ENCODE peak calls at places on chromosomes 4 and X, in ten cellular contexts. One of them, this sample, is unnamed.

GRCh38 chr4:24611575-24611974 is 27.2 kb upstream of the DHX15 start:
- DNase-seq in endodermal cell: no peak
- DNase-seq in endothelial cell: no peak
- DNase-seq in dorsolateral prefrontal cortex: no peak
- DNase-seq in astrocyte of the spinal cord: no peak
- DNase-seq in thyroid gland: no peak
- DNase-seq in tibial artery: no peak
- DNase-seq in esophagus squamous epithelium: no peak
- DNase-seq in BJ: no peak
- DNase-seq in testis: no peak
- DNase-seq in this sample: no peak

GRCh38 chr4:8468746-8469535 is 28.4 kb downstream of the TRMT44 start:
- DNase-seq in endodermal cell: peak
- DNase-seq in endothelial cell: peak
- DNase-seq in dorsolateral prefrontal cortex: peak
- DNase-seq in astrocyte of the spinal cord: peak
- DNase-seq in thyroid gland: peak
- DNase-seq in tibial artery: peak
- DNase-seq in esophagus squamous epithelium: no peak
- DNase-seq in BJ: peak
- DNase-seq in testis: peak
- DNase-seq in this sample: no peak

GRCh38 chr4:38177792-38178665 is 217.8 kb downstream of the PTTG2 start:
- DNase-seq in endodermal cell: no peak
- DNase-seq in endothelial cell: no peak
- DNase-seq in dorsolateral prefrontal cortex: peak
- DNase-seq in astrocyte of the spinal cord: no peak
- DNase-seq in thyroid gland: peak
- DNase-seq in tibial artery: peak
- DNase-seq in esophagus squamous epithelium: no peak
- DNase-seq in BJ: no peak
- DNase-seq in testis: peak
- DNase-seq in this sample: peak

GRCh38 chr4:186058253-186058979 is 10.5 kb upstream of the TLR3 start:
- DNase-seq in endodermal cell: no peak
- DNase-seq in endothelial cell: no peak
- DNase-seq in dorsolateral prefrontal cortex: no peak
- DNase-seq in astrocyte of the spinal cord: no peak
- DNase-seq in thyroid gland: no peak
- DNase-seq in tibial artery: no peak
- DNase-seq in esophagus squamous epithelium: no peak
- DNase-seq in BJ: no peak
- DNase-seq in testis: no peak
- DNase-seq in this sample: no peak

GRCh38 chr4:28518781-28519180 is 1658.1 kb downstream of the STIM2 start:
- DNase-seq in endodermal cell: no peak
- DNase-seq in endothelial cell: no peak
- DNase-seq in dorsolateral prefrontal cortex: no peak
- DNase-seq in astrocyte of the spinal cord: no peak
- DNase-seq in thyroid gland: no peak
- DNase-seq in tibial artery: no peak
- DNase-seq in esophagus squamous epithelium: no peak
- DNase-seq in BJ: no peak
- DNase-seq in testis: no peak
- DNase-seq in this sample: no peak

GRCh38 chr4:99362768-99363167 is 10.2 kb upstream of the ADH1C start:
- DNase-seq in endodermal cell: no peak
- DNase-seq in endothelial cell: no peak
- DNase-seq in dorsolateral prefrontal cortex: no peak
- DNase-seq in astrocyte of the spinal cord: no peak
- DNase-seq in thyroid gland: peak
- DNase-seq in tibial artery: peak
- DNase-seq in esophagus squamous epithelium: no peak
- DNase-seq in BJ: no peak
- DNase-seq in testis: no peak
- DNase-seq in this sample: no peak

GRCh38 chr4:110970642-110971041 is 347.8 kb upstream of the PITX2 start:
- DNase-seq in endodermal cell: peak
- DNase-seq in endothelial cell: peak
- DNase-seq in dorsolateral prefrontal cortex: no peak
- DNase-seq in astrocyte of the spinal cord: peak
- DNase-seq in thyroid gland: no peak
- DNase-seq in tibial artery: no peak
- DNase-seq in esophagus squamous epithelium: no peak
- DNase-seq in BJ: no peak
- DNase-seq in testis: no peak
- DNase-seq in this sample: no peak

GRCh38 chrX:9642270-9642995 is 123.2 kb downstream of the GPR143 start:
- DNase-seq in endodermal cell: no peak
- DNase-seq in endothelial cell: no peak
- DNase-seq in dorsolateral prefrontal cortex: no peak
- DNase-seq in astrocyte of the spinal cord: no peak
- DNase-seq in thyroid gland: no peak
- DNase-seq in tibial artery: no peak
- DNase-seq in esophagus squamous epithelium: no peak
- DNase-seq in BJ: no peak
- DNase-seq in testis: no peak
- DNase-seq in this sample: no peak

GRCh38 chrX:150200820-150201287 is 162.3 kb upstream of the MAMLD1 start:
- DNase-seq in endodermal cell: no peak
- DNase-seq in endothelial cell: no peak
- DNase-seq in dorsolateral prefrontal cortex: peak
- DNase-seq in astrocyte of the spinal cord: peak
- DNase-seq in thyroid gland: no peak
- DNase-seq in tibial artery: peak
- DNase-seq in esophagus squamous epithelium: no peak
- DNase-seq in BJ: peak
- DNase-seq in testis: peak
- DNase-seq in this sample: no peak

GRCh38 chr4:168451744-168452394 is 28.4 kb downstream of the DDX60L start:
- DNase-seq in endodermal cell: no peak
- DNase-seq in endothelial cell: no peak
- DNase-seq in dorsolateral prefrontal cortex: no peak
- DNase-seq in astrocyte of the spinal cord: peak
- DNase-seq in thyroid gland: no peak
- DNase-seq in tibial artery: no peak
- DNase-seq in esophagus squamous epithelium: no peak
- DNase-seq in BJ: peak
- DNase-seq in testis: no peak
- DNase-seq in this sample: no peak

GRCh38 chrX:148133099-148133725 is 152.1 kb downstream of the FMR1NB start:
- DNase-seq in endodermal cell: no peak
- DNase-seq in endothelial cell: no peak
- DNase-seq in dorsolateral prefrontal cortex: no peak
- DNase-seq in astrocyte of the spinal cord: peak
- DNase-seq in thyroid gland: no peak
- DNase-seq in tibial artery: no peak
- DNase-seq in esophagus squamous epithelium: no peak
- DNase-seq in BJ: no peak
- DNase-seq in testis: no peak
- DNase-seq in this sample: no peak

GRCh38 chrX:134426285-134426684 is 33.7 kb upstream of the HPRT1 start:
- DNase-seq in endodermal cell: no peak
- DNase-seq in endothelial cell: no peak
- DNase-seq in dorsolateral prefrontal cortex: no peak
- DNase-seq in astrocyte of the spinal cord: no peak
- DNase-seq in thyroid gland: peak
- DNase-seq in tibial artery: no peak
- DNase-seq in esophagus squamous epithelium: no peak
- DNase-seq in BJ: no peak
- DNase-seq in testis: no peak
- DNase-seq in this sample: no peak

GRCh38 chr4:86917212-86918039 is 17.4 kb upstream of the AFF1 start:
- DNase-seq in endodermal cell: no peak
- DNase-seq in endothelial cell: no peak
- DNase-seq in dorsolateral prefrontal cortex: no peak
- DNase-seq in astrocyte of the spinal cord: no peak
- DNase-seq in thyroid gland: no peak
- DNase-seq in tibial artery: no peak
- DNase-seq in esophagus squamous epithelium: no peak
- DNase-seq in BJ: no peak
- DNase-seq in testis: no peak
- DNase-seq in this sample: no peak

GRCh38 chrX:112067601-112068000 is 15.0 kb downstream of the TRPC5 start:
- DNase-seq in endodermal cell: no peak
- DNase-seq in endothelial cell: no peak
- DNase-seq in dorsolateral prefrontal cortex: no peak
- DNase-seq in astrocyte of the spinal cord: no peak
- DNase-seq in thyroid gland: peak
- DNase-seq in tibial artery: no peak
- DNase-seq in esophagus squamous epithelium: no peak
- DNase-seq in BJ: no peak
- DNase-seq in testis: no peak
- DNase-seq in this sample: no peak

GRCh38 chr4:89572224-89572858 is 264.6 kb downstream of the SNCA start:
- DNase-seq in endodermal cell: no peak
- DNase-seq in endothelial cell: no peak
- DNase-seq in dorsolateral prefrontal cortex: no peak
- DNase-seq in astrocyte of the spinal cord: peak
- DNase-seq in thyroid gland: no peak
- DNase-seq in tibial artery: no peak
- DNase-seq in esophagus squamous epithelium: no peak
- DNase-seq in BJ: no peak
- DNase-seq in testis: no peak
- DNase-seq in this sample: no peak

DNA sequence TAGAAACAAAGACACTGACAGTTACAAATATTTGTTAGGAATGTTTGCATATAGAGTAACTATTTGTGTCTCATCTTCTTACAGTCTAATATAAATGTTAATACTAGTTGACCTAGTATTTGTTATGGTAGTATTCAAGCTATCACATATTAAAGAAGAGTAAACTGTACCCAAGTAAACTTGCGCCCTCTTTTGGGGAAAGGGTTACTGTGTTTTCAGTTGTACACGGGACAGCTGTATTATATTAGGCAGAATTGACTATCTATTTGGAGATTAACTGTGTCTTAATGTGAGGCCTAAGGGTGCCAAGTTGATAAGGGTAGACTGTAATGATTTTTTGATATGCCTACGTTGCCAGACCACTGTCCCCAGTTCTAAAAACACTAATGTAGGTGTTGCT is 172.9 kb upstream of the CXCL13 start:
- DNase-seq in endodermal cell: no peak
- DNase-seq in endothelial cell: no peak
- DNase-seq in dorsolateral prefrontal cortex: no peak
- DNase-seq in astrocyte of the spinal cord: no peak
- DNase-seq in thyroid gland: no peak
- DNase-seq in tibial artery: no peak
- DNase-seq in esophagus squamous epithelium: no peak
- DNase-seq in BJ: no peak
- DNase-seq in testis: no peak
- DNase-seq in this sample: no peak
- TF ChIP-seq CTCF in endodermal cell: peak
- TF ChIP-seq CTCF in endothelial cell: no peak
- TF ChIP-seq CTCF in dorsolateral prefrontal cortex: no peak
- TF ChIP-seq CTCF in astrocyte of the spinal cord: no peak
- TF ChIP-seq CTCF in thyroid gland: no peak
- TF ChIP-seq CTCF in tibial artery: no peak
- TF ChIP-seq CTCF in esophagus squamous epithelium: no peak
- TF ChIP-seq CTCF in BJ: no peak
- TF ChIP-seq CTCF in testis: no peak
- TF ChIP-seq CTCF in this sample: no peak

GRCh38 chrX:40169193-40170086 is 71.7 kb upstream of the BCOR start:
- DNase-seq in endodermal cell: peak
- DNase-seq in endothelial cell: peak
- DNase-seq in dorsolateral prefrontal cortex: peak
- DNase-seq in astrocyte of the spinal cord: peak
- DNase-seq in thyroid gland: peak
- DNase-seq in tibial artery: peak
- DNase-seq in esophagus squamous epithelium: peak
- DNase-seq in BJ: no peak
- DNase-seq in testis: peak
- DNase-seq in this sample: no peak
- TF ChIP-seq CTCF in endodermal cell: peak
- TF ChIP-seq CTCF in endothelial cell: peak
- TF ChIP-seq CTCF in dorsolateral prefrontal cortex: no peak
- TF ChIP-seq CTCF in astrocyte of the spinal cord: peak
- TF ChIP-seq CTCF in thyroid gland: peak
- TF ChIP-seq CTCF in tibial artery: no peak
- TF ChIP-seq CTCF in esophagus squamous epithelium: peak
- TF ChIP-seq CTCF in BJ: peak
- TF ChIP-seq CTCF in testis: no peak
- TF ChIP-seq CTCF in this sample: no peak

GRCh38 chrX:100817340-100817739 is 2.9 kb upstream of the CSTF2 start:
- DNase-seq in endodermal cell: no peak
- DNase-seq in endothelial cell: no peak
- DNase-seq in dorsolateral prefrontal cortex: no peak
- DNase-seq in astrocyte of the spinal cord: no peak
- DNase-seq in thyroid gland: no peak
- DNase-seq in tibial artery: no peak
- DNase-seq in esophagus squamous epithelium: no peak
- DNase-seq in BJ: no peak
- DNase-seq in testis: no peak
- DNase-seq in this sample: no peak

GRCh38 chrX:100819837-100820666 is at the start of gene CSTF2:
- DNase-seq in endodermal cell: peak
- DNase-seq in endothelial cell: peak
- DNase-seq in dorsolateral prefrontal cortex: peak
- DNase-seq in astrocyte of the spinal cord: peak
- DNase-seq in thyroid gland: peak
- DNase-seq in tibial artery: peak
- DNase-seq in esophagus squamous epithelium: peak
- DNase-seq in BJ: peak
- DNase-seq in testis: peak
- DNase-seq in this sample: no peak

DNA sequence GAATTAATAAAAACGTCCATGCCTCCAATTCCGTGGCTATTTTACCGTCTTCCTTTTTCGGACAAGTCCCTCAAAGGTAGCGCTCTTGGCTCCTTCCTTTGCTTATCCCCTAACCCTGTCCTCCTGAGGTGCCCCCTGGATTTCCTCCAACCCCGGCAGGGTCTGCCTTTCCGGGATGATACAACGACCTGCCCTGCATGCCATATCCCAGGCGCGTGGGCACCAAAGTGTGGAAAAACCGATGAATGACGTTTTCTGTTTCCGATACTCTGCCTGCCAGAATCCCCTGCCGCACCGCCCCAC is 706 bp upstream of the CSTF2 start:
- DNase-seq in endodermal cell: no peak
- DNase-seq in endothelial cell: no peak
- DNase-seq in dorsolateral prefrontal cortex: peak
- DNase-seq in astrocyte of the spinal cord: no peak
- DNase-seq in thyroid gland: no peak
- DNase-seq in tibial artery: no peak
- DNase-seq in esophagus squamous epithelium: no peak
- DNase-seq in BJ: no peak
- DNase-seq in testis: peak
- DNase-seq in this sample: no peak
- TF ChIP-seq CTCF in endodermal cell: no peak
- TF ChIP-seq CTCF in endothelial cell: no peak
- TF ChIP-seq CTCF in dorsolateral prefrontal cortex: no peak
- TF ChIP-seq CTCF in astrocyte of the spinal cord: no peak
- TF ChIP-seq CTCF in thyroid gland: no peak
- TF ChIP-seq CTCF in tibial artery: no peak
- TF ChIP-seq CTCF in esophagus squamous epithelium: no peak
- TF ChIP-seq CTCF in BJ: no peak
- TF ChIP-seq CTCF in testis: no peak
- TF ChIP-seq CTCF in this sample: no peak

DNA sequence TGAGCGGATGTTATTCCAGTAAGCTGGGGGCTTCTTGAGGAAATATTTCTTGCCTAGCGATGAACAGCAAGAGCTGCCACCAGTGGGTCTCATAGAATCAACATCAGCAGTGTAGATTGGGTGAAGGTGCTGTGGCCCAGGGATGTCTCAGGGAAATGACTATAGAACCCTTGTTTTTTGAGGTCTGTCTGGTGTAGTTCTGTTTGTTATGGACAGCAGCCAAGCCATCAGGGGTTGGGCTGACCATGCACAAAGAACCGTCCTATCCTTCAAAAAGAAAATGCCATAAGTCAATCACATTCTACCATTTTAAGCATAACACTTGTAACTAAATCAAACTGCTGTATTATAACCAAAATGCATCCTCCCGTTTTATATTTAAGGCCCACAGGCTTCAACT is 17.3 kb upstream of the C1GALT1C1 start:
- DNase-seq in endodermal cell: no peak
- DNase-seq in endothelial cell: no peak
- DNase-seq in dorsolateral prefrontal cortex: no peak
- DNase-seq in astrocyte of the spinal cord: peak
- DNase-seq in thyroid gland: no peak
- DNase-seq in tibial artery: no peak
- DNase-seq in esophagus squamous epithelium: no peak
- DNase-seq in BJ: no peak
- DNase-seq in testis: no peak
- DNase-seq in this sample: no peak
- TF ChIP-seq CTCF in endodermal cell: no peak
- TF ChIP-seq CTCF in endothelial cell: no peak
- TF ChIP-seq CTCF in dorsolateral prefrontal cortex: no peak
- TF ChIP-seq CTCF in astrocyte of the spinal cord: no peak
- TF ChIP-seq CTCF in thyroid gland: no peak
- TF ChIP-seq CTCF in tibial artery: no peak
- TF ChIP-seq CTCF in esophagus squamous epithelium: no peak
- TF ChIP-seq CTCF in BJ: no peak
- TF ChIP-seq CTCF in testis: no peak
- TF ChIP-seq CTCF in this sample: no peak